ENCODE peak calls at places on chromosomes 6 and 20, in four cellular contexts. One of them, this sample, is unnamed.
A peak's percentile ranks its signal among the peaks of the same experiment; 100 is the strongest.

GRCh38 chr6:158409451-158409850 is 97.2 kb downstream of the TULP4 start:
- DNase-seq in activated CD4-positive, alpha-beta T cell treated with anti-CD3 and anti-CD28 coated beads for 48 hours: no peak
- DNase-seq in stimulated activated CD8-positive, alpha-beta memory T cell treated with anti-CD3 and anti-CD28 coated beads, Interleukin-7, amount 100 ng/mL, for 4 hours: no peak
- DNase-seq in activated naive CD8-positive, alpha-beta T cell treated with anti-CD3 and anti-CD28 coated beads for 36 hours: no peak
- DNase-seq in this sample: peak; percentile 15

GRCh38 chr20:38426006-38426405 is 9.1 kb downstream of the SNHG17 start:
- DNase-seq in activated CD4-positive, alpha-beta T cell treated with anti-CD3 and anti-CD28 coated beads for 48 hours: peak; percentile 58
- DNase-seq in stimulated activated CD8-positive, alpha-beta memory T cell treated with anti-CD3 and anti-CD28 coated beads, Interleukin-7, amount 100 ng/mL, for 4 hours: no peak
- DNase-seq in activated naive CD8-positive, alpha-beta T cell treated with anti-CD3 and anti-CD28 coated beads for 36 hours: no peak
- DNase-seq in this sample: peak; percentile 84

GRCh38 chr6:150560004-150560883 is 39.4 kb upstream of the PLEKHG1 start:
- DNase-seq in activated CD4-positive, alpha-beta T cell treated with anti-CD3 and anti-CD28 coated beads for 48 hours: no peak
- DNase-seq in stimulated activated CD8-positive, alpha-beta memory T cell treated with anti-CD3 and anti-CD28 coated beads, Interleukin-7, amount 100 ng/mL, for 4 hours: no peak
- DNase-seq in activated naive CD8-positive, alpha-beta T cell treated with anti-CD3 and anti-CD28 coated beads for 36 hours: no peak
- DNase-seq in this sample: no peak

GRCh38 chr6:106555767-106556166 is 73.5 kb downstream of the RTN4IP1 start:
- DNase-seq in activated CD4-positive, alpha-beta T cell treated with anti-CD3 and anti-CD28 coated beads for 48 hours: no peak
- DNase-seq in stimulated activated CD8-positive, alpha-beta memory T cell treated with anti-CD3 and anti-CD28 coated beads, Interleukin-7, amount 100 ng/mL, for 4 hours: no peak
- DNase-seq in activated naive CD8-positive, alpha-beta T cell treated with anti-CD3 and anti-CD28 coated beads for 36 hours: no peak
- DNase-seq in this sample: no peak

GRCh38 chr6:136927313-136927712 is 5.2 kb downstream of the SLC35D3 start:
- DNase-seq in activated CD4-positive, alpha-beta T cell treated with anti-CD3 and anti-CD28 coated beads for 48 hours: peak; percentile 21
- DNase-seq in stimulated activated CD8-positive, alpha-beta memory T cell treated with anti-CD3 and anti-CD28 coated beads, Interleukin-7, amount 100 ng/mL, for 4 hours: no peak
- DNase-seq in activated naive CD8-positive, alpha-beta T cell treated with anti-CD3 and anti-CD28 coated beads for 36 hours: peak; percentile 11
- DNase-seq in this sample: no peak

GRCh38 chr6:52417675-52418111 is 2.4 kb upstream of the EFHC1 start:
- DNase-seq in activated CD4-positive, alpha-beta T cell treated with anti-CD3 and anti-CD28 coated beads for 48 hours: no peak
- DNase-seq in stimulated activated CD8-positive, alpha-beta memory T cell treated with anti-CD3 and anti-CD28 coated beads, Interleukin-7, amount 100 ng/mL, for 4 hours: no peak
- DNase-seq in activated naive CD8-positive, alpha-beta T cell treated with anti-CD3 and anti-CD28 coated beads for 36 hours: no peak
- DNase-seq in this sample: peak; percentile 93

GRCh38 chr6:149306967-149307366 is 10.5 kb upstream of the TAB2 start:
- DNase-seq in activated CD4-positive, alpha-beta T cell treated with anti-CD3 and anti-CD28 coated beads for 48 hours: no peak
- DNase-seq in stimulated activated CD8-positive, alpha-beta memory T cell treated with anti-CD3 and anti-CD28 coated beads, Interleukin-7, amount 100 ng/mL, for 4 hours: no peak
- DNase-seq in activated naive CD8-positive, alpha-beta T cell treated with anti-CD3 and anti-CD28 coated beads for 36 hours: no peak
- DNase-seq in this sample: peak; percentile 27

GRCh38 chr20:8720089-8720488 is 348.8 kb upstream of the PLCB4 start:
- DNase-seq in activated CD4-positive, alpha-beta T cell treated with anti-CD3 and anti-CD28 coated beads for 48 hours: no peak
- DNase-seq in stimulated activated CD8-positive, alpha-beta memory T cell treated with anti-CD3 and anti-CD28 coated beads, Interleukin-7, amount 100 ng/mL, for 4 hours: no peak
- DNase-seq in activated naive CD8-positive, alpha-beta T cell treated with anti-CD3 and anti-CD28 coated beads for 36 hours: no peak
- DNase-seq in this sample: peak; percentile 56

GRCh38 chr20:62813588-62813987 is 3.3 kb upstream of the COL9A3 start:
- DNase-seq in activated CD4-positive, alpha-beta T cell treated with anti-CD3 and anti-CD28 coated beads for 48 hours: no peak
- DNase-seq in stimulated activated CD8-positive, alpha-beta memory T cell treated with anti-CD3 and anti-CD28 coated beads, Interleukin-7, amount 100 ng/mL, for 4 hours: no peak
- DNase-seq in activated naive CD8-positive, alpha-beta T cell treated with anti-CD3 and anti-CD28 coated beads for 36 hours: no peak
- DNase-seq in this sample: no peak

GRCh38 chr6:3072798-3073197 is 4.5 kb downstream of the RIPK1 start:
- DNase-seq in activated CD4-positive, alpha-beta T cell treated with anti-CD3 and anti-CD28 coated beads for 48 hours: no peak
- DNase-seq in stimulated activated CD8-positive, alpha-beta memory T cell treated with anti-CD3 and anti-CD28 coated beads, Interleukin-7, amount 100 ng/mL, for 4 hours: no peak
- DNase-seq in activated naive CD8-positive, alpha-beta T cell treated with anti-CD3 and anti-CD28 coated beads for 36 hours: no peak
- DNase-seq in this sample: no peak

GRCh38 chr6:151338816-151339215 is 52.5 kb downstream of the ZBTB2 start:
- DNase-seq in activated CD4-positive, alpha-beta T cell treated with anti-CD3 and anti-CD28 coated beads for 48 hours: no peak
- DNase-seq in stimulated activated CD8-positive, alpha-beta memory T cell treated with anti-CD3 and anti-CD28 coated beads, Interleukin-7, amount 100 ng/mL, for 4 hours: no peak
- DNase-seq in activated naive CD8-positive, alpha-beta T cell treated with anti-CD3 and anti-CD28 coated beads for 36 hours: no peak
- DNase-seq in this sample: no peak

This sample was measured in adipocyte.